ENCODE peak calls at places on chromosome 1, in seven cellular contexts. M, T, F, Z, I, A and R are unnamed samples.

GRCh38 chr1:237901284-237901870 is 10.7 kb upstream of the ZP4 start:
- DNase-seq in M (no peak), T (peak), F (peak), Z (no peak), I (peak), A (no peak), R (peak)

GRCh38 chr1:205791568-205792180 is 16.4 kb upstream of the RAB29 start:
- DNase-seq in M (no peak), T (peak), F (peak), Z (peak), I (peak), A (no peak), R (peak)

GRCh38 chr1:243946253-243946652 is 96.2 kb upstream of the AKT3 start:
- DNase-seq in M (no peak), T (no peak), F (no peak), Z (peak), I (no peak), A (no peak), R (no peak)

GRCh38 chr1:53625766-53626520 is 113.0 kb downstream of the GLIS1 start:
- DNase-seq in M (no peak), T (no peak), F (no peak), Z (no peak), I (no peak), A (no peak), R (no peak)

GRCh38 chr1:221801773-221802516 is 60.1 kb upstream of the DUSP10 start:
- DNase-seq in M (no peak), T (peak), F (no peak), Z (no peak), I (no peak), A (no peak), R (no peak)

GRCh38 chr1:52552236-52552504 is 722 bp downstream of the TUT4 start:
- DNase-seq in M (no peak), T (peak), F (peak), Z (no peak), I (peak), A (no peak), R (peak)

GRCh38 chr1:230648114-230648513 is 5.8 kb downstream of the COG2 start:
- DNase-seq in M (no peak), T (no peak), F (no peak), Z (no peak), I (no peak), A (no peak), R (no peak)

GRCh38 chr1:86990826-86991225 is 76.4 kb downstream of the HS2ST1 start:
- DNase-seq in M (no peak), T (no peak), F (no peak), Z (no peak), I (no peak), A (no peak), R (no peak)

GRCh38 chr1:201254625-201255469 is 28.5 kb upstream of the PKP1 start:
- DNase-seq in M (peak), T (peak), F (peak), Z (peak), I (peak), A (no peak), R (peak)

GRCh38 chr1:215970406-215970805 is 403.3 kb downstream of the KCTD3 start:
- DNase-seq in M (no peak), T (no peak), F (no peak), Z (no peak), I (no peak), A (no peak), R (no peak)

GRCh38 chr1:232486006-232486405 is 143.9 kb downstream of the SIPA1L2 start:
- DNase-seq in M (no peak), T (no peak), F (no peak), Z (no peak), I (no peak), A (no peak), R (no peak)

GRCh38 chr1:117821782-117822447 is 107.5 kb downstream of the GDAP2 start:
- DNase-seq in M (peak), T (peak), F (no peak), Z (peak), I (peak), A (no peak), R (peak)

GRCh38 chr1:244783138-244783537 is 52.3 kb upstream of the COX20 start:
- DNase-seq in M (no peak), T (no peak), F (peak), Z (no peak), I (no peak), A (no peak), R (no peak)

GRCh38 chr1:244964112-244964971 is 100.0 kb upstream of the HNRNPU start:
- DNase-seq in M (no peak), T (peak), F (no peak), Z (peak), I (peak), A (no peak), R (peak)

GRCh38 chr1:58395355-58395754 is 151.2 kb downstream of the OMA1 start:
- DNase-seq in M (peak), T (peak), F (no peak), Z (peak), I (peak), A (no peak), R (peak)

GRCh38 chr1:39196244-39197215 is 8.0 kb upstream of the MACF1 start:
- DNase-seq in M (no peak), T (no peak), F (peak), Z (peak), I (no peak), A (no peak), R (peak)

GRCh38 chr1:29247044-29247443 is 10.7 kb downstream of the PTPRU start:
- DNase-seq in M (no peak), T (no peak), F (no peak), Z (no peak), I (no peak), A (no peak), R (no peak)

GRCh38 chr1:93552751-93553455 is 105.0 kb downstream of the FNBP1L start:
- DNase-seq in M (peak), T (no peak), F (no peak), Z (peak), I (peak), A (no peak), R (peak)

GRCh38 chr1:55320891-55321290 is 105.7 kb upstream of the USP24 start:
- DNase-seq in M (no peak), T (no peak), F (no peak), Z (no peak), I (no peak), A (no peak), R (no peak)

GRCh38 chr1:52460686-52461085 is 56.3 kb downstream of the PRPF38A start:
- DNase-seq in M (no peak), T (peak), F (no peak), Z (no peak), I (no peak), A (no peak), R (no peak)

GRCh38 chr1:225769687-225770086 is 7.9 kb upstream of the SRP9 start:
- DNase-seq in M (no peak), T (no peak), F (peak), Z (no peak), I (no peak), A (no peak), R (no peak)

GRCh38 chr1:88009916-88010315 is 674.2 kb upstream of the PKN2 start:
- DNase-seq in M (no peak), T (no peak), F (no peak), Z (no peak), I (no peak), A (no peak), R (no peak)

GRCh38 chr1:25649505-25650218 is 33.1 kb downstream of the MAN1C1 start:
- DNase-seq in M (no peak), T (no peak), F (no peak), Z (no peak), I (no peak), A (no peak), R (no peak)

GRCh38 chr1:227766015-227766634 is 30.9 kb downstream of the SNAP47 start:
- DNase-seq in M (no peak), T (no peak), F (no peak), Z (no peak), I (no peak), A (no peak), R (peak)

GRCh38 chr1:9827558-9828185 is 3.9 kb upstream of the CLSTN1 start:
- DNase-seq in M (no peak), T (no peak), F (peak), Z (no peak), I (no peak), A (no peak), R (peak)

GRCh38 chr1:116986531-116987255 is 14.9 kb upstream of the CD101 start:
- DNase-seq in M (no peak), T (no peak), F (peak), Z (no peak), I (no peak), A (no peak), R (peak)

GRCh38 chr1:179599623-179600249 is 8.1 kb downstream of the TDRD5 start:
- DNase-seq in M (peak), T (peak), F (peak), Z (peak), I (peak), A (no peak), R (peak)

GRCh38 chr1:30757196-30757949 is at the start of gene LAPTM5:
- DNase-seq in M (no peak), T (no peak), F (no peak), Z (peak), I (no peak), A (no peak), R (peak)
- TF ChIP-seq POLR2A in M (no peak), T (no peak), F (no peak), Z (peak), I (no peak), A (peak), R (peak)

DNA sequence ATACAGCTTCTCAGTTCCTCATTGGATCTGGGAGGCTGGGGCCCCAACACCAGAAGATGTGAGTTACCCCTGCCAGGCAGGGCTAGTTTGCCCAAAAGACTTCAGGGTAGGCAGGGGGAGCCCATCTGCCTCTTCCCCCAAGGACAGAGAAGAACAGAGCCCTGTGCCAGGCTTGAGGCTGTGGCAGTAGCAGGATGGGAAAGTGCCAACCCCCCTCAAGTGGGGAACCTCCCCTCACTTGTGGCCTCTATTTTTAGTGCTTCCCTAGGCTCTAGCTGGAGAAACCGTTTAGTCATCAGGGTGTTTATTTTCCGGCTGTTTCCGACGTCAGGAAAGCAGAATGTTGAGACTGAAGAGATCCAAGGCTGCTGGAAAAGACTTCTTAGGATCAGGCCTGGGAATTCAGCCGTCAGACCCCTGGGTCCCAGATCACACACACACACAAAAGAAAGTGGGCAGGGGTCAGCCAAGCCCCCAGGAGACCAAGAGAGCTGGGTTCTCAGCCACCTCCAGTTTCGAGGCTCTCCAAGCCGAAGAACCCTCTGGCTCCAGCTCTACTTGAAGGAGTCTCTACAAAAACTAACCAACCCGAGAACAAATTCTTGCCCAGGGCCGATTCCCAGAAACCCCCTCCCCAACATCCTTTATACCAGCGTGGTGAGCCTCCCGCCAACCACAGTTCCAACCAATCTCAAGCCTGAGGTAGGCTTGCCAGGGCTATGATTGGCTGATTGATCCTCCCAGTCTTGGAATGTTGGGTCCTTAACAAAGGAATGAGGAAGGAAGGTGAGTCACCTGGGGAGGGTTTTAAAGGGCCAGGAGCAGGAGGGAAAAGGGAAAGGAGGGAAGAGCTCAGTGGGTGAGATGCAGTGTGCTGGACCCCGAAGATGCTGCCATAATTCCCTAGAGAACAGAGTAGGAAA is 2.4 kb upstream of the MEF2D start:
- DNase-seq in M (peak), T (peak), F (peak), Z (peak), I (no peak), A (no peak), R (peak)
- TF ChIP-seq MAX in M (no peak), T (peak), F (no peak), Z (no peak), I (no peak), A (no peak), R (peak)

DNA sequence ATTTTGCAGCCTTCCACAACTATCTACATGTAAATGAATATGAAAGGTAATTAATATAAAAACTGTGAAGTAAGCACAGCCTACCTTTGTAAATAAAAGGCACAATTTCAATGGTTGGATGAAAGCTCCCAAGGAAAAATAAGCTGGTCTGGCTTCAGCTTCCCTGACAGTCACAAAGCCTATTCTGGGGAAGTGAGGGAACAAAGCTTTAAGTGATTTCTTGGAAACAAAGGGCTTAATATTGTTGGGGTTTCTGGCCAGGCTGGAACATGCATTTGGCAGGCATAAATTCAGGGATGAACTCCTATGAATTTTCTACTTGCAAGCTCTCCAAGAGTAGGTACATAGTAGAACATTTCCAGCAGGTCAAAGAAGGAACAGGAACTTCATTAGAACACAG is 17.3 kb downstream of the BCAS2 start:
- DNase-seq in M (no peak), T (no peak), F (no peak), Z (no peak), I (no peak), A (no peak), R (no peak)
- H3K4me3 ChIP-seq in M (no peak), T (no peak), F (no peak), Z (no peak), I (no peak), A (no peak), R (no peak)

GRCh38 chr1:21937372-21938121 is 437 bp upstream of the HSPG2 start:
- DNase-seq in M (peak), T (peak), F (peak), Z (peak), I (peak), A (no peak), R (peak)
- TF ChIP-seq POLR2A in M (no peak), T (no peak), F (peak), Z (no peak), I (peak), A (no peak), R (no peak)

DNA sequence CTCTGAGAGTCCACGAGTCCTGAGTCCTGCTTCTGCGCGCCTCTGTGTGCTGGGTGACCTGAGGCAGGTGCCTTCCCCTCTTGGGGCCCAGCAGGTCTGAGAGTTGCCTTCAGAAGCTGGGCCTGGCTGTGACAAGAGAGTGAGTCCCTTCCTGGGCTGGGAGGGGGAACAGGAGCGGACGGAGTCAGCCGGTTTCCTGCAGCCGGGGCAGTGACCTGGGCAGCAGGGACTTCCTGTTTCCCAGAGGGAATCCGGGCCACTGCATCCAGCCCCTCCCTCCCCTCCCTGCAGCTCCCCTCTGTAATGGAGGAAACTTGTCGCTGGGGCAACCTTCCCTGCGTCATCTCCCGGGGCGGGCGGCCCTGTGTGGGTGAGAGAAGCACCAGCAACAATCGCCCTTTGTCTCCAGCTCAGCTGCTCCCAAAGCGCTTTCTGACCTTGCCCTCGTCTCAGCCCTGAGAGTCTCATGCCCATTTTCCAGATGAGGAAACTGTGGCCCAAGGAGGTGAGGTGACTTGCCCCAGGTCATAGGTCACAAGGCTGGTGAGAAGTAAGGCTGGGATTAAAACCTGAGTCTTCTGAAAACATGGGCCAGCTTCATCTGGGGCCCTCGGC is 61.1 kb downstream of the SDC3 start:
- DNase-seq in M (no peak), T (no peak), F (peak), Z (peak), I (peak), A (no peak), R (no peak)
- TF ChIP-seq MAX in M (no peak), T (no peak), F (no peak), Z (no peak), I (no peak), A (no peak), R (no peak)

DNA sequence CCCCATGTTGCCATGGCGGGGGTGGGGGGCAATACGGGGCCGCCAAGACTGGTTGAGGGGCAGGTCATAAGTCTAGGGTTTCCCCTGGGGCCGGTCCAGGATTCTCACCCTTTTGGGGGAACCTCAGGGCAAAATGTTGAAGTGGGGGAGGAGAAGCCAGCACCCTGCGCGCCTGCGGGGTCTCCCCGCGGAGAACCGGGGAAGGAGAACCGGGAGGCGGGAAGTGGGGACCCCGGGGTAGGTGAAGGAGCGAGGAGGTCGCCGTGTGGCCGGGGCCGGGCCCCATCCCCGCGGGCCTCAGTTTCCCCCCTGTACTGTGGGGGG is 334 bp upstream of the ARHGEF10L start:
- DNase-seq in M (no peak), T (no peak), F (no peak), Z (no peak), I (no peak), A (no peak), R (no peak)
- H3K4me3 ChIP-seq in M (peak), T (peak), F (no peak), Z (peak), I (peak), A (no peak), R (no peak)

GRCh38 chr1:161021959-161022332 is 994 bp upstream of the F11R start:
- DNase-seq in M (no peak), T (peak), F (no peak), Z (no peak), I (peak), A (no peak), R (no peak)

GRCh38 chr1:161018631-161018930 is 2.4 kb downstream of the F11R start:
- DNase-seq in M (no peak), T (no peak), F (no peak), Z (no peak), I (no peak), A (no peak), R (no peak)

GRCh38 chr1:161021168-161021958 is 411 bp upstream of the F11R start:
- DNase-seq in M (peak), T (peak), F (peak), Z (peak), I (peak), A (peak), R (peak)

GRCh38 chr1:161019767-161020572 is 982 bp downstream of the F11R start:
- DNase-seq in M (no peak), T (no peak), F (no peak), Z (peak), I (no peak), A (no peak), R (peak)

GRCh38 chr1:161020573-161021167 is at the start of gene F11R:
- DNase-seq in M (no peak), T (peak), F (peak), Z (peak), I (peak), A (no peak), R (peak)
- TF ChIP-seq POLR2A in M (no peak), T (no peak), F (peak), Z (peak), I (no peak), A (peak), R (no peak)

GRCh38 chr1:175470078-175470477 is 273.3 kb downstream of the TNR start:
- DNase-seq in M (no peak), T (no peak), F (no peak), Z (no peak), I (no peak), A (no peak), R (no peak)

GRCh38 chr1:175472464-175472863 is 270.9 kb downstream of the TNR start:
- DNase-seq in M (no peak), T (no peak), F (no peak), Z (no peak), I (no peak), A (no peak), R (no peak)

GRCh38 chr1:175470591-175470990 is 272.8 kb downstream of the TNR start:
- DNase-seq in M (no peak), T (no peak), F (no peak), Z (no peak), I (no peak), A (no peak), R (no peak)

GRCh38 chr1:175466556-175466955 is 274.0 kb upstream of the KIAA0040 start:
- DNase-seq in M (no peak), T (no peak), F (no peak), Z (no peak), I (no peak), A (no peak), R (no peak)

DNA sequence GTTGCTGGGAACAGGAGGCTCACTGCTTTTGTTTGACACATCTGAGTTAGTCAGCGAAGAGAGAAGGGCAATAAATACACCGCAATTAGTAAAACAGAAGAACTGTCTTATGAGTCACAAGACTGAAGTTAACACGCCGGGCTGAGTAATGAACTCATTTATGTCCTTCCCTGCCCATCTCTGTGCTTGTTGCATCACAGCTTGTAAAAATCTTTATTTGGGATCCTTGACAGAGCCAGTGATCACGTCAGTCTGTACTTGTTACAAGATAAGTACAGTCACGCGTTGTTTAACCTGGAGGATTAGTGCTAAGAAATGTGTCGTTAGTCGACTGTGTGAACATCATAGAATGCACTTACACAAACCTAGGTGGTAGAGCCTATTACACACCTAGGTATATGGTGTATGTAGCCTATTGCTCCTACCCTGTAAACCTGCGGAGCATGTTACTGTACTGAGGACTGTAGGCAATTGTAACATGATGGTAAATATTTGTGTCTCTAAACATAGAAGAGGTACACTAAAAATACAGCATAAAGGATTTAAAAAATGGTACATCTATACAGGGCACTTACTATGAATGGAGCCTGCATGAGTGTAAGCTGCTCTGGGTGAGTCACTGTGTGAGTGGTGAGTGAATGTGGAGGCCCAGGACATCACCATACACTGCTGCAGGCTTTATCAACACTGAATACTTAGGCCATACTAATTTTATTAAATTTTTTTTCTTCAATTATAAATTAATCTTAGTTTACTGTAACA is 272.2 kb downstream of the TNR start:
- DNase-seq in M (no peak), T (peak), F (no peak), Z (no peak), I (no peak), A (no peak), R (peak)
- TF ChIP-seq MAX in M (no peak), T (no peak), F (no peak), Z (no peak), I (no peak), A (no peak), R (peak)